ENCODE peak calls at places on chromosomes 1 and 21, in four cellular contexts. One of them, this sample, is unnamed.

GRCh38 chr1:28887835-28888682 is 26.3 kb upstream of the EPB41 start:
- DNase-seq in BJ: no peak
- DNase-seq in fibroblast of pulmonary artery: peak; percentile 14
- DNase-seq in A549: no peak
- DNase-seq in this sample: no peak

GRCh38 chr21:45709127-45709526 is 65.6 kb downstream of the PCBP3 start:
- DNase-seq in A549: no peak
- DNase-seq in fibroblast of pulmonary artery: peak; percentile 33
- DNase-seq in BJ: no peak
- DNase-seq in this sample: no peak

GRCh38 chr1:234573711-234574299 is 36.2 kb downstream of the IRF2BP2 start:
- DNase-seq in BJ: no peak
- DNase-seq in A549: no peak
- DNase-seq in fibroblast of pulmonary artery: peak; percentile 64
- DNase-seq in this sample: no peak

GRCh38 chr1:25773441-25774125 is 26.4 kb upstream of the SELENON start:
- DNase-seq in fibroblast of pulmonary artery: no peak
- DNase-seq in BJ: no peak
- DNase-seq in A549: peak; percentile 69
- DNase-seq in this sample: no peak

GRCh38 chr1:28926629-28927441 is 12.5 kb downstream of the EPB41 start:
- DNase-seq in A549: no peak
- DNase-seq in BJ: no peak
- DNase-seq in fibroblast of pulmonary artery: peak; percentile 52
- DNase-seq in this sample: no peak

GRCh38 chr1:181910905-181911304 is 150.6 kb downstream of the ZNF648 start:
- DNase-seq in fibroblast of pulmonary artery: no peak
- DNase-seq in BJ: no peak
- DNase-seq in A549: peak; percentile 10
- DNase-seq in this sample: no peak

GRCh38 chr1:27233677-27234053 is 767 bp upstream of the WDTC1 start:
- DNase-seq in BJ: no peak
- DNase-seq in fibroblast of pulmonary artery: no peak
- DNase-seq in A549: no peak
- DNase-seq in this sample: no peak

GRCh38 chr1:116111196-116112021 is at the start of gene MAB21L3:
- DNase-seq in A549: no peak
- DNase-seq in fibroblast of pulmonary artery: no peak
- DNase-seq in BJ: no peak
- DNase-seq in this sample: no peak

GRCh38 chr1:20358761-20359263 is 68.1 kb downstream of the VWA5B1 start:
- DNase-seq in A549: peak; percentile 23
- DNase-seq in BJ: no peak
- DNase-seq in fibroblast of pulmonary artery: peak; percentile 23
- DNase-seq in this sample: no peak

GRCh38 chr1:7609311-7609994 is 161.6 kb upstream of the VAMP3 start:
- DNase-seq in fibroblast of pulmonary artery: no peak
- DNase-seq in A549: no peak
- DNase-seq in BJ: no peak
- DNase-seq in this sample: no peak

GRCh38 chr1:230280906-230281413 is 145.2 kb downstream of the PGBD5 start:
- DNase-seq in fibroblast of pulmonary artery: no peak
- DNase-seq in BJ: no peak
- DNase-seq in A549: no peak
- DNase-seq in this sample: no peak

GRCh38 chr1:209248649-209249279 is 334.8 kb upstream of the CAMK1G start:
- DNase-seq in fibroblast of pulmonary artery: peak; percentile 72
- DNase-seq in A549: peak; percentile 66
- DNase-seq in BJ: no peak
- DNase-seq in this sample: no peak

GRCh38 chr1:221204055-221204833 is 325.0 kb downstream of the HLX start:
- DNase-seq in fibroblast of pulmonary artery: peak; percentile 2
- DNase-seq in BJ: no peak
- DNase-seq in A549: no peak
- DNase-seq in this sample: no peak

GRCh38 chr1:231278100-231278790 is 37.2 kb downstream of the GNPAT start:
- DNase-seq in BJ: no peak
- DNase-seq in A549: no peak
- DNase-seq in fibroblast of pulmonary artery: no peak
- DNase-seq in this sample: no peak

GRCh38 chr1:230176871-230177411 is 109.9 kb downstream of the GALNT2 start:
- DNase-seq in fibroblast of pulmonary artery: peak; percentile 86
- DNase-seq in A549: no peak
- DNase-seq in BJ: no peak
- DNase-seq in this sample: no peak

GRCh38 chr1:8599813-8600212 is 217.6 kb downstream of the RERE start:
- DNase-seq in fibroblast of pulmonary artery: no peak
- DNase-seq in A549: no peak
- DNase-seq in BJ: no peak
- DNase-seq in this sample: no peak

GRCh38 chr1:172827841-172828240 is 168.9 kb downstream of the FASLG start:
- DNase-seq in A549: no peak
- DNase-seq in BJ: no peak
- DNase-seq in fibroblast of pulmonary artery: no peak
- DNase-seq in this sample: no peak

GRCh38 chr1:47280142-47280541 is 33.8 kb downstream of the STIL start:
- DNase-seq in A549: no peak
- DNase-seq in fibroblast of pulmonary artery: no peak
- DNase-seq in BJ: peak; percentile 6
- DNase-seq in this sample: peak; percentile 10

GRCh38 chr1:34763142-34763781 is 3.7 kb downstream of the GJB4 start:
- DNase-seq in A549: peak; percentile 59
- DNase-seq in BJ: no peak
- DNase-seq in fibroblast of pulmonary artery: peak; percentile 6
- DNase-seq in this sample: no peak

GRCh38 chr1:61220531-61220930 is 138.2 kb downstream of the NFIA start:
- DNase-seq in fibroblast of pulmonary artery: no peak
- DNase-seq in A549: no peak
- DNase-seq in BJ: no peak
- DNase-seq in this sample: no peak

GRCh38 chr1:59686574-59686973 is 128.2 kb upstream of the HOOK1 start:
- DNase-seq in BJ: no peak
- DNase-seq in A549: no peak
- DNase-seq in fibroblast of pulmonary artery: no peak
- DNase-seq in this sample: no peak

GRCh38 chr1:170239445-170239844 is 93.7 kb downstream of the NTMT2 start:
- DNase-seq in BJ: no peak
- DNase-seq in fibroblast of pulmonary artery: peak; percentile 14
- DNase-seq in A549: no peak
- DNase-seq in this sample: no peak

GRCh38 chr1:21232044-21232443 is 55.3 kb upstream of the EIF4G3 start:
- DNase-seq in fibroblast of pulmonary artery: peak; percentile 77
- DNase-seq in BJ: no peak
- DNase-seq in A549: peak; percentile 63
- DNase-seq in this sample: peak; percentile 16

GRCh38 chr21:36658926-36659325 is 40.0 kb upstream of the SIM2 start:
- DNase-seq in fibroblast of pulmonary artery: no peak
- DNase-seq in A549: no peak
- DNase-seq in BJ: no peak
- DNase-seq in this sample: no peak

GRCh38 chr1:147242449-147243227 is at the start of gene CHD1L:
- DNase-seq in fibroblast of pulmonary artery: peak; percentile 97
- DNase-seq in BJ: peak; percentile 57
- DNase-seq in A549: peak; percentile 96
- DNase-seq in this sample: peak; percentile 86

GRCh38 chr1:10839188-10839770 is 42.8 kb upstream of the CASZ1 start:
- DNase-seq in BJ: no peak
- DNase-seq in fibroblast of pulmonary artery: no peak
- DNase-seq in A549: no peak
- DNase-seq in this sample: no peak

GRCh38 chr1:193558491-193559028 is 372.1 kb upstream of the B3GALT2 start:
- DNase-seq in fibroblast of pulmonary artery: peak; percentile 93
- DNase-seq in BJ: peak; percentile 33
- DNase-seq in A549: peak; percentile 60
- DNase-seq in this sample: no peak

GRCh38 chr1:2545754-2546514 is 10.2 kb upstream of the TNFRSF14 start:
- DNase-seq in fibroblast of pulmonary artery: peak; percentile 59
- DNase-seq in A549: peak; percentile 89
- DNase-seq in BJ: no peak
- DNase-seq in this sample: no peak

DNA sequence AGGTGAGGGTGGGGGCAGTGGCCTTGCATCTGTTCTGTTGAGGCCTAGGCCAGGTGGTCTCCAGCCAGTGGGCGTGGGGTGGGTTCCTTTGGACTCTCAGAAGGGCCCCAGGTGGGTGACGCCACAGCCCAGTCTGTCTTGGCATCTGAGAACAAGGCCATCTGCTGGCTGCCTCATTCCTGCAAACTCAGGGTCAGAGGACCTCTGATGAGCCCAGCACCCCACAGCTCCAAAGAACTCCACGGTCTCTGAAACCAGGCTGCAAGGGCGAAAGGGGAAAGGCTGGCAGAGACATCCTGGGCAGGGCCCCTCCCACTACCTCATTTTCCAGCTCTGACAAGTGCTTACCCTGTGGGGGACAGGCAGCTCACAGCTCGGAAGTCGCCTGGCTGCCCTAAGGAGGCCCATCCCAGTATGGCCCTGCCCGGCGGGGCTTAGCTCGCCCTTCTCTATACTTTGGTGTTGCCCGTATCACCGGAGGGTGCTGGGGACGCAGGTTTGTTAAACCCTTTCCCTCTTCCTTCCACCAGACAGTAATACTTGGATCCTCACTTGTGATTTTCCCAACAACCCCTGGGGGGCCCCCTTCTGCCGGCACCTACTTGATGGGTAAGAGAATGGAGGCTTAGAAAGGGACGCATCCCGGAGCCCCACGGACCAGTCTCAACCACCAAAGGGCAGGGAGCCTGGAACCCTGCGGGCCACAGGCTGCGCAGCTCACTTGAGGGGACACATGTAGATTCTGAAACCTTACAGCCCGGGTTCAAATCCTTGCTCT is 10.9 kb upstream of the EDN2 start:
- DNase-seq in fibroblast of pulmonary artery: peak; percentile 31
- DNase-seq in A549: peak; percentile 64
- DNase-seq in BJ: no peak
- DNase-seq in this sample: no peak
- TF ChIP-seq CTCF in fibroblast of pulmonary artery: peak; percentile 26
- TF ChIP-seq CTCF in A549: no peak
- TF ChIP-seq CTCF in BJ: peak; percentile 39
- TF ChIP-seq CTCF in this sample: peak; percentile 27

GRCh38 chr1:157941939-157942338 is 51.5 kb upstream of the KIRREL1 start:
- DNase-seq in A549: no peak
- DNase-seq in fibroblast of pulmonary artery: no peak
- DNase-seq in BJ: no peak
- DNase-seq in this sample: no peak
- H3K4me3 ChIP-seq in A549: no peak overlapping the region
- H3K4me3 ChIP-seq in fibroblast of pulmonary artery: no peak overlapping the region
- H3K4me3 ChIP-seq in BJ: no peak overlapping the region
- H3K4me3 ChIP-seq in this sample: no peak overlapping the region

GRCh38 chr1:950881-951280 is 8.2 kb downstream of the NOC2L start:
- DNase-seq in A549: no peak
- DNase-seq in fibroblast of pulmonary artery: no peak
- DNase-seq in BJ: no peak
- DNase-seq in this sample: no peak

GRCh38 chr1:952201-952600 is 6.9 kb downstream of the NOC2L start:
- DNase-seq in A549: no peak
- DNase-seq in fibroblast of pulmonary artery: no peak
- DNase-seq in BJ: no peak
- DNase-seq in this sample: no peak

GRCh38 chr1:950268-950667 is 8.8 kb downstream of the NOC2L start:
- DNase-seq in A549: no peak
- DNase-seq in BJ: no peak
- DNase-seq in fibroblast of pulmonary artery: no peak
- DNase-seq in this sample: no peak

GRCh38 chr1:952603-953002 is 6.5 kb downstream of the NOC2L start:
- DNase-seq in BJ: no peak
- DNase-seq in fibroblast of pulmonary artery: no peak
- DNase-seq in A549: no peak
- DNase-seq in this sample: no peak

GRCh38 chr1:951364-951763 is 7.7 kb downstream of the NOC2L start:
- DNase-seq in fibroblast of pulmonary artery: peak; percentile 35
- DNase-seq in BJ: no peak
- DNase-seq in A549: peak; percentile 46
- DNase-seq in this sample: no peak
- TF ChIP-seq CTCF in fibroblast of pulmonary artery: peak; percentile 49
- TF ChIP-seq CTCF in BJ: peak; percentile 45
- TF ChIP-seq CTCF in A549: peak; percentile 18
- TF ChIP-seq CTCF in this sample: peak; percentile 51

GRCh38 chr1:36114371-36114770 is 10.7 kb downstream of the COL8A2 start:
- DNase-seq in fibroblast of pulmonary artery: no peak
- DNase-seq in BJ: no peak
- DNase-seq in A549: no peak
- DNase-seq in this sample: no peak

GRCh38 chr1:36112823-36113222 is 12.2 kb downstream of the COL8A2 start:
- DNase-seq in A549: no peak
- DNase-seq in BJ: no peak
- DNase-seq in fibroblast of pulmonary artery: no peak
- DNase-seq in this sample: no peak

GRCh38 chr1:36115931-36116330 is 9.1 kb downstream of the COL8A2 start:
- DNase-seq in fibroblast of pulmonary artery: no peak
- DNase-seq in A549: no peak
- DNase-seq in BJ: no peak
- DNase-seq in this sample: no peak

GRCh38 chr1:36116906-36117305 is 8.1 kb downstream of the COL8A2 start:
- DNase-seq in fibroblast of pulmonary artery: no peak
- DNase-seq in A549: no peak
- DNase-seq in BJ: no peak
- DNase-seq in this sample: no peak

GRCh38 chr1:36115200-36115669 is 9.8 kb downstream of the COL8A2 start:
- DNase-seq in BJ: peak; percentile 85
- DNase-seq in A549: no peak
- DNase-seq in fibroblast of pulmonary artery: peak; percentile 48
- DNase-seq in this sample: peak; percentile 73
- H3K4me3 ChIP-seq in BJ: no peak overlapping the region
- H3K4me3 ChIP-seq in A549: no peak overlapping the region
- H3K4me3 ChIP-seq in fibroblast of pulmonary artery: no peak overlapping the region
- H3K4me3 ChIP-seq in this sample: no peak overlapping the region

DNA sequence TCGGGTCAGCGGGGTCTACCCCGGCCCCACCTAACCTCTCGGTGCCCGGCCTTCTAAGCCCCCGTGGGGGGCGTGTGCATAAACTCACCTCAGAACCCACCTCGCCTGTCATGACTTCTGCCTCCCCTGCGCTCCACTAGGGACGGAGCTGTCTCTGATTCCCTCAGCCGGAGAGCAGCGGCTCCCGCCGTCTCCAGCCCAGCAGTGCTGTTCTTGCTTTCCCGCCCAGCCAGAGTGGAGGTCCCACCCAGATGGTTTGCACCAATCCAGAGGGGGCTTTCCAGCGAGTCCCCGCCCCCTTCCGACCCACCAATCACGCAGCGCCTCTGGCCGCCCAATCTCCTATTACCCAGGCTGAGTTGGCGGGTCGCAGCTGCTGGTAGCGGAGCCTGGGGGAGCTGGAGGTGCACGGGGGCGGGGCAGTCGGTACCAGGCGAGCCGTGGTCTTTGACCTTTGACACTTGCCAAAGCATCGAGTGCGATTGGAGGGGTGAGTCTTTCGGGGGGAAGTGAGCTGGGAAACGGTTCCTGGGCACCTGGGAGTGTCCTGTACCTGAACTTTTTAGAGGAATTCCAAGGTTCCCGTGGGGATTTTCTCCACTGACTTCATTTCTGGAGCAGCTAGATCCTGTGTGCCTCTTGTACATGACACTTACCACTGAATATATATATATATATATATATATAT is at the start of gene CLSPN:
- DNase-seq in fibroblast of pulmonary artery: peak; percentile 95
- DNase-seq in A549: peak; percentile 92
- DNase-seq in BJ: peak; percentile 72
- DNase-seq in this sample: peak; percentile 73
- TF ChIP-seq CTCF in fibroblast of pulmonary artery: no peak
- TF ChIP-seq CTCF in A549: no peak
- TF ChIP-seq CTCF in BJ: no peak
- TF ChIP-seq CTCF in this sample: no peak